ENCODE peak calls at places on chromosomes 12 and 14, in nine cellular contexts. Y is psoas muscle, G is dorsolateral prefrontal cortex, R is HCT116, W is esophagus squamous epithelium, P is fibroblast of lung, H is A549, L is upper lobe of right lung, M is OCI-LY7. E is an unnamed sample.

GRCh38 chr12:29155079-29155478 is 6.0 kb downstream of the FAR2 start:
- DNase-seq in Y (no peak), G (no peak), R (no peak), W (no peak), P (no peak), H (no peak), L (no peak), M (peak; percentile 16), E (peak; percentile 37)

GRCh38 chr14:70665448-70666363 is 24.0 kb downstream of the TTC9 start:
- DNase-seq in Y (no peak), G (no peak), R (peak; percentile 45), W (no peak), P (no peak), H (peak; percentile 50), L (peak; percentile 75), M (peak; percentile 82), E (no peak)

GRCh38 chr14:70919774-70920173 is 12.5 kb downstream of the PCNX1 start:
- DNase-seq in Y (no peak), G (no peak), R (no peak), W (no peak), P (peak; percentile 73), H (no peak), L (no peak), M (no peak), E (peak; percentile 59)

GRCh38 chr14:32224731-32225377 is 21.8 kb upstream of the RNU6-8 start:
- DNase-seq in Y (peak; percentile 30), G (no peak), R (no peak), W (no peak), P (peak; percentile 71), H (peak; percentile 68), L (no peak), M (no peak), E (peak; percentile 18)

GRCh38 chr12:31622038-31622437 is 31.1 kb upstream of the DENND5B start:
- DNase-seq in Y (no peak), G (no peak), R (no peak), W (no peak), P (no peak), H (no peak), L (no peak), M (no peak), E (no peak)

GRCh38 chr12:76247026-76247688 is 101.1 kb downstream of the BBS10 start:
- DNase-seq in Y (peak; percentile 21), G (no peak), R (no peak), W (no peak), P (peak; percentile 43), H (no peak), L (no peak), M (no peak), E (no peak)

GRCh38 chr14:23605931-23606585 is 27.5 kb upstream of the JPH4 start:
- DNase-seq in Y (no peak), G (no peak), R (no peak), W (no peak), P (peak; percentile 34), H (no peak), L (no peak), M (no peak), E (no peak)

GRCh38 chr14:22155582-22155981 is 433.4 kb downstream of the DAD1 start:
- DNase-seq in Y (no peak), G (no peak), R (no peak), W (no peak), P (no peak), H (no peak), L (no peak), M (no peak), E (no peak)

GRCh38 chr14:28661171-28661772 is 105.3 kb upstream of the FOXG1 start:
- DNase-seq in Y (no peak), G (no peak), R (no peak), W (no peak), P (peak; percentile 99), H (no peak), L (no peak), M (no peak), E (no peak)

GRCh38 chr12:67940780-67941243 is 48.4 kb upstream of the IFNG-AS1 start:
- DNase-seq in Y (no peak), G (no peak), R (no peak), W (no peak), P (peak; percentile 68), H (no peak), L (no peak), M (no peak), E (no peak)

GRCh38 chr12:111429760-111430417 is 24.2 kb downstream of the SH2B3 start:
- DNase-seq in Y (no peak), G (no peak), R (no peak), W (no peak), P (no peak), H (no peak), L (no peak), M (no peak), E (peak; percentile 56)

GRCh38 chr12:24600996-24601395 is 347.9 kb downstream of the BCAT1 start:
- DNase-seq in Y (no peak), G (no peak), R (no peak), W (no peak), P (peak; percentile 97), H (no peak), L (no peak), M (peak; percentile 5), E (peak; percentile 29)

DNA sequence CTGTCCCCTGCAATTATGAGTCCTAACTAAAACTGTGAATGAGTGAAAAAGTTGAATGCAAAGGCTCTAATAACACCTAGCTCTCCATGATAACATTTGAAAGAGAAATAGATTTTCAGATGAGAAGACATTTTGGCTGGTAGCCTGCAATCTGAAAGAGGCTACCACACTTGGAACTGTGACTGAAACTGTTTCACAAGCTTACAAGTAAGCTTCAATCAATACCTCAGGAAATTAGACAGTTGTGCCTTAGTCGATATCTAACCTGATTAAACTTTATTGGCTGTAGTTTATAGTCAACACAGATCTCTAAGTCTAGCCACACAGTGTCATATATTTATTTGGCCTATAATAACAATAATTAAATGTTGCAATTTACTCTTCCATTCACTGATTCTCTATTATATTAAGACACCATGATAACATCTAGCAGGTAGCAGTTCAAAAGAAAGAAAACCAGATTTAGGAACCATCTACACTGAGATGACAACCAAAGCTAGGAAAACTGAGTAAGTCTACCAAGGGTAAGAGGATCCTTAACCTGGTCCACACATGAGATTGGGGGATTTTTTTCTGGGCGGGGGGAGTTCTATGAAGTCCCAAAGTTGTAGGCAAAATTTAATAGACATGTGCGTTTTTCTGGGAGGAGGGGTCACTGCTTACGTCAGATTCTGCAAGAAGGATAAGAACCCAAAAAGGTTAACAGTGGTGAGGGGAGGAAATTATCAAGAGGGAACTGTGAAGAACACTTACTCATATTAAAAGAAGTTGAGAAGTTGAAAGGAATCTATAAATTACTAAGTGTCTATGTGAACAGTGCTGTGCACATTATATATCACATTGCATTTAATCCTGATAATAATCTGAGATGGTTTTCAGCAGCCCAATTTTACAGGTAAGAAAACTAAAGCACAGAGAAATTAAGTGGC is 65.8 kb downstream of the NUMB start:
- DNase-seq in Y (no peak), G (no peak), R (no peak), W (no peak), P (no peak), H (no peak), L (no peak), M (no peak), E (no peak)
- H3K27ac ChIP-seq in Y (no peak overlapping the region), G (no peak overlapping the region), R (no peak overlapping the region), W (no peak overlapping the region), P (no peak overlapping the region), H (no peak overlapping the region), L (no peak overlapping the region), M (no peak overlapping the region), E (no peak overlapping the region)

GRCh38 chr14:61894452-61895077 is 132.3 kb downstream of the SNAPC1 start:
- DNase-seq in Y (peak; percentile 12), G (no peak), R (peak; percentile 44), W (no peak), P (peak; percentile 57), H (peak; percentile 69), L (peak; percentile 72), M (peak; percentile 80), E (peak; percentile 68)
- TF ChIP-seq CTCF in Y (peak; percentile 39), G (peak; percentile 43), R (peak; percentile 84), W (peak; percentile 59), P (peak; percentile 75), H (peak; percentile 72), L (peak; percentile 64), M (peak; percentile 96), E (peak; percentile 87)

GRCh38 chr12:6902448-6902847 is 2.2 kb upstream of the LRRC23 start:
- DNase-seq in Y (no peak), G (no peak), R (no peak), W (no peak), P (no peak), H (no peak), L (no peak), M (no peak), E (no peak)

GRCh38 chr12:6909421-6910145 is 4.8 kb upstream of the ENO2 start:
- DNase-seq in Y (no peak), G (no peak), R (no peak), W (no peak), P (no peak), H (no peak), L (no peak), M (no peak), E (no peak)

GRCh38 chr12:6904280-6905276 is at the start of gene LRRC23:
- DNase-seq in Y (peak; percentile 95), G (peak; percentile 98), R (peak; percentile 95), W (peak; percentile 78), P (peak; percentile 92), H (peak; percentile 98), L (peak; percentile 97), M (peak; percentile 95), E (peak; percentile 97)

GRCh38 chr12:6903712-6904111 is 910 bp upstream of the LRRC23 start:
- DNase-seq in Y (no peak), G (no peak), R (no peak), W (no peak), P (no peak), H (no peak), L (no peak), M (no peak), E (no peak)

GRCh38 chr12:6905414-6906040 is 905 bp downstream of the LRRC23 start:
- DNase-seq in Y (no peak), G (no peak), R (no peak), W (no peak), P (no peak), H (no peak), L (no peak), M (no peak), E (no peak)
- H3K4me3 ChIP-seq in Y (peak overlapping the region; percentile 91), G (peak overlapping the region; percentile 83), R (peak overlapping the region; percentile 64), W (peak overlapping the region; percentile 60), P (peak overlapping the region; percentile 89), H (peak overlapping the region; percentile 78), L (peak overlapping the region; percentile 63), M (peak overlapping the region; percentile 81), E (peak overlapping the region; percentile 74)

GRCh38 chr14:54440454-54440853 is 720 bp downstream of the CNIH1 start:
- DNase-seq in Y (no peak), G (no peak), R (no peak), W (no peak), P (peak; percentile 5), H (no peak), L (no peak), M (peak; percentile 8), E (no peak)
- H3K27ac ChIP-seq in Y (peak overlapping the region; percentile 91), G (peak overlapping the region; percentile 94), R (peak overlapping the region; percentile 97), W (peak overlapping the region; percentile 97), P (peak overlapping the region; percentile 81), H (peak overlapping the region; percentile 98), L (peak overlapping the region; percentile 81), M (peak overlapping the region; percentile 77), E (peak overlapping the region; percentile 98)

GRCh38 chr14:43795600-43796228 is 711.4 kb downstream of the FSCB start:
- DNase-seq in Y (no peak), G (no peak), R (no peak), W (no peak), P (no peak), H (no peak), L (no peak), M (no peak), E (no peak)
- TF ChIP-seq CTCF in Y (no peak), G (peak; percentile 18), R (peak; percentile 36), W (no peak), P (peak; percentile 18), H (no peak), L (no peak), M (peak; percentile 24), E (peak; percentile 16)

E was measured in DND-41.